ENCODE peak calls at places on chromosomes 7 and 10, in eight cellular contexts. E, R, U, K, J, T, Y and F are unnamed samples.

GRCh38 chr10:14909101-14909500 is 30.4 kb downstream of the SUV39H2 start:
- DNase-seq in E (no peak), R (no peak), U (no peak), K (no peak), J (no peak), T (no peak), Y (no peak), F (no peak)

GRCh38 chr10:124636271-124636993 is 107.7 kb downstream of the FAM53B start:
- DNase-seq in E (no peak), R (no peak), U (no peak), K (no peak), J (no peak), T (no peak), Y (no peak), F (peak)

GRCh38 chr10:112724404-112724991 is 225.5 kb upstream of the TCF7L2 start:
- DNase-seq in E (peak), R (no peak), U (no peak), K (peak), J (no peak), T (no peak), Y (no peak), F (no peak)

GRCh38 chr7:91264924-91265681 is 870 bp downstream of the FZD1 start:
- DNase-seq in E (peak), R (no peak), U (no peak), K (peak), J (peak), T (peak), Y (peak), F (no peak)

GRCh38 chr10:64075604-64076003 is 554.4 kb downstream of the REEP3 start:
- DNase-seq in E (no peak), R (no peak), U (no peak), K (no peak), J (no peak), T (no peak), Y (no peak), F (no peak)

GRCh38 chr7:151551820-151552219 is 32.1 kb upstream of the RHEB start:
- DNase-seq in E (no peak), R (no peak), U (no peak), K (no peak), J (no peak), T (no peak), Y (no peak), F (no peak)

GRCh38 chr7:102044984-102045673 is 227.7 kb downstream of the CUX1 start:
- DNase-seq in E (peak), R (no peak), U (no peak), K (no peak), J (peak), T (no peak), Y (peak), F (no peak)

GRCh38 chr10:9853405-9854010 is 1164.2 kb upstream of the CELF2 start:
- DNase-seq in E (peak), R (no peak), U (no peak), K (no peak), J (no peak), T (no peak), Y (no peak), F (no peak)

GRCh38 chr7:1825877-1826741 is 156.0 kb downstream of the ELFN1 start:
- DNase-seq in E (no peak), R (no peak), U (no peak), K (no peak), J (no peak), T (no peak), Y (no peak), F (no peak)

GRCh38 chr10:4294996-4295792 is 510.2 kb upstream of the KLF6 start:
- DNase-seq in E (no peak), R (no peak), U (no peak), K (no peak), J (no peak), T (no peak), Y (no peak), F (no peak)

GRCh38 chr10:49756641-49757040 is 5.5 kb downstream of the OGDHL start:
- DNase-seq in E (no peak), R (no peak), U (no peak), K (no peak), J (no peak), T (no peak), Y (no peak), F (no peak)

GRCh38 chr10:98642281-98642680 is 195.5 kb upstream of the HPS1 start:
- DNase-seq in E (no peak), R (no peak), U (no peak), K (no peak), J (no peak), T (no peak), Y (no peak), F (no peak)

GRCh38 chr10:27998178-27998953 is 513 bp downstream of the ODAD2 start:
- DNase-seq in E (no peak), R (no peak), U (peak), K (no peak), J (peak), T (peak), Y (peak), F (no peak)